ENCODE peak calls at places on chromosomes 11 and 22, in six cellular contexts. I is neural progenitor cell; C is mucosa of gallbladder; Q is activated CD4-positive, alpha-beta T cell treated with anti-CD3 and anti-CD28 coated beads for 4 hours; E is stimulated activated CD8-positive, alpha-beta memory T cell treated with anti-CD3 and anti-CD28 coated beads, Interleukin-4, amount 100 ng/mL, for 48 hours; U is Caco-2. Z is an unnamed sample.

GRCh38 chr11:71499546-71499945 is 27.5 kb upstream of the KRTAP5-7 start:
- DNase-seq in U (no peak), E (no peak), I (no peak), Q (no peak), C (peak; percentile 65), Z (no peak)

GRCh38 chr11:2445107-2445947 is 519 bp downstream of the KCNQ1 start:
- DNase-seq in Q (no peak), E (peak; percentile 40), C (no peak), I (peak; percentile 36), U (no peak), Z (no peak)

GRCh38 chr11:2535673-2536439 is 91.0 kb downstream of the KCNQ1 start:
- DNase-seq in C (no peak), U (no peak), Q (no peak), I (no peak), E (no peak), Z (no peak)

GRCh38 chr22:21775061-21775460 is 39.5 kb upstream of the YPEL1 start:
- DNase-seq in C (no peak), I (no peak), E (no peak), U (no peak), Q (no peak), Z (no peak)

GRCh38 chr11:39806652-39807051 is 1652.8 kb downstream of the LRRC4C start:
- DNase-seq in E (no peak), C (no peak), U (no peak), Q (no peak), I (no peak), Z (peak; percentile 42)

GRCh38 chr11:67670316-67671210 is 3.9 kb downstream of the ALDH3B2 start:
- DNase-seq in E (no peak), C (no peak), I (no peak), U (no peak), Q (no peak), Z (no peak)

GRCh38 chr11:70788247-70789022 is 390.1 kb downstream of the CTTN start:
- DNase-seq in E (no peak), U (no peak), C (no peak), I (no peak), Q (no peak), Z (no peak)

GRCh38 chr11:78400116-78400515 is 17.5 kb downstream of the GAB2 start:
- DNase-seq in U (no peak), C (no peak), Q (no peak), E (no peak), I (no peak), Z (no peak)

GRCh38 chr11:122656073-122656630 is 630 bp downstream of the UBASH3B start:
- DNase-seq in I (peak; percentile 82), E (peak; percentile 69), Q (peak; percentile 70), C (peak; percentile 20), U (peak; percentile 79), Z (peak; percentile 60)

GRCh38 chr22:46731246-46732040 is 6.6 kb downstream of the CERK start:
- DNase-seq in U (no peak), I (peak; percentile 65), C (peak; percentile 68), E (no peak), Q (peak; percentile 17), Z (peak; percentile 59)

GRCh38 chr11:86292912-86293606 is 9.0 kb upstream of the HIKESHI start:
- DNase-seq in U (no peak), Q (peak; percentile 13), I (no peak), C (no peak), E (peak; percentile 65), Z (no peak)

GRCh38 chr22:36237462-36238347 is 1.6 kb downstream of the APOL2 start:
- DNase-seq in U (no peak), C (no peak), E (peak; percentile 50), Q (peak; percentile 20), I (no peak), Z (no peak)